ENCODE peak calls at places on chromosomes 12 and 14, in five cellular contexts. Q is stimulated activated CD8-positive, alpha-beta memory T cell treated with anti-CD3 and anti-CD28 coated beads, Interleukin-4, amount 100 ng/mL, for 1 hour; C is GM13977; B is MV-4-11; F is tibial artery. N is an unnamed sample.

GRCh38 chr14:54631016-54631415 is 64.1 kb downstream of the SAMD4A start:
- DNase-seq in B (no peak), Q (no peak), C (no peak), F (no peak), N (no peak)

GRCh38 chr14:22531451-22532344 is 57.3 kb downstream of the DAD1 start:
- DNase-seq in Q (no peak), C (peak), F (no peak), B (no peak), N (no peak)

GRCh38 chr14:95609398-95609990 is 74.6 kb downstream of the GLRX5 start:
- DNase-seq in C (peak), B (no peak), F (no peak), Q (no peak), N (peak)

GRCh38 chr12:109760031-109760929 is 46.7 kb downstream of the FAM222A start:
- DNase-seq in Q (no peak), B (no peak), F (peak), C (no peak), N (peak)

GRCh38 chr12:47121146-47121545 is 41.4 kb upstream of the AMIGO2 start:
- DNase-seq in Q (no peak), C (no peak), B (no peak), F (no peak), N (no peak)

GRCh38 chr12:123599721-123600120 is 2.2 kb upstream of the DDX55 start:
- DNase-seq in F (no peak), B (no peak), Q (no peak), C (no peak), N (no peak)

GRCh38 chr12:106246891-106247730 is 709 bp downstream of the CKAP4 start:
- DNase-seq in Q (peak), C (peak), F (peak), B (peak), N (peak)

GRCh38 chr14:104967414-104968152 is 10.6 kb downstream of the AHNAK2 start:
- DNase-seq in B (no peak), F (peak), C (no peak), Q (no peak), N (no peak)

GRCh38 chr12:114678028-114678427 is 5.9 kb downstream of the TBX3 start:
- DNase-seq in C (no peak), F (no peak), B (no peak), Q (no peak), N (no peak)

GRCh38 chr14:96844857-96845570 is 47.8 kb downstream of the VRK1 start:
- DNase-seq in Q (no peak), B (peak), F (no peak), C (no peak), N (no peak)

GRCh38 chr12:53974084-53975018 is at the start of gene HOTAIR:
- DNase-seq in B (peak), F (peak), Q (no peak), C (peak), N (peak)

GRCh38 chr12:82299617-82300016 is 58.6 kb downstream of the CCDC59 start:
- DNase-seq in B (no peak), Q (no peak), F (no peak), C (no peak), N (no peak)

GRCh38 chr12:4269279-4269991 is 4.1 kb upstream of the CCND2 start:
- DNase-seq in F (peak), C (peak), B (peak), Q (peak), N (no peak)

GRCh38 chr14:100406505-100407131 is 83.5 kb downstream of the SLC25A47 start:
- DNase-seq in F (no peak), B (peak), Q (no peak), C (no peak), N (peak)

GRCh38 chr14:95140060-95140858 is 17.1 kb downstream of the DICER1 start:
- DNase-seq in F (no peak), B (peak), C (no peak), Q (no peak), N (no peak)